ENCODE peak calls at places on chromosomes 6 and 20, in seven cellular contexts. U is H9, M is mesenchymal stem cell, T is trophoblast cell, R is neuronal stem cell, Z is H1, I is mesendoderm. O is an unnamed sample.

GRCh38 chr6:12577124-12577845 is 139.3 kb upstream of the PHACTR1 start:
- DNase-seq in I (peak; percentile 66), M (peak; percentile 33), Z (no peak), U (no peak), T (peak; percentile 97), R (no peak), O (peak; percentile 64)

GRCh38 chr6:17865243-17865642 is 122.2 kb downstream of the KIF13A start:
- DNase-seq in Z (no peak), U (no peak), T (peak; percentile 60), I (no peak), M (no peak), R (no peak), O (peak; percentile 39)

GRCh38 chr6:136468711-136469110 is 81.5 kb downstream of the MAP7 start:
- DNase-seq in R (no peak), U (no peak), M (no peak), I (no peak), Z (no peak), T (no peak), O (no peak)

GRCh38 chr6:131210469-131210868 is 75.2 kb downstream of the AKAP7 start:
- DNase-seq in U (no peak), R (no peak), M (no peak), Z (no peak), T (no peak), I (no peak), O (no peak)

GRCh38 chr20:46406986-46407670 is 713 bp upstream of the ELMO2 start:
- DNase-seq in M (no peak), T (peak; percentile 7), U (no peak), I (no peak), Z (no peak), R (no peak), O (peak; percentile 15)

GRCh38 chr6:46472243-46472642 is 19.0 kb downstream of the RCAN2 start:
- DNase-seq in U (no peak), I (no peak), R (no peak), M (no peak), T (no peak), Z (no peak), O (no peak)

GRCh38 chr6:3230275-3231212 is 3.1 kb upstream of the TUBB2B start:
- DNase-seq in M (peak; percentile 62), I (peak; percentile 84), T (no peak), U (peak; percentile 71), R (peak; percentile 74), Z (peak; percentile 71), O (peak; percentile 34)

GRCh38 chr6:132813173-132813856 is 1.1 kb upstream of the RPS12 start:
- DNase-seq in I (peak; percentile 63), M (peak; percentile 71), U (peak; percentile 46), R (no peak), T (peak; percentile 42), Z (peak; percentile 48), O (no peak)

GRCh38 chr6:20404641-20405032 is 3.0 kb downstream of the E2F3 start:
- DNase-seq in T (peak; percentile 43), Z (no peak), M (peak; percentile 88), R (peak; percentile 12), U (peak; percentile 63), I (peak; percentile 92), O (peak; percentile 81)

GRCh38 chr6:112173401-112173800 is 81.0 kb downstream of the LAMA4 start:
- DNase-seq in M (no peak), U (no peak), Z (no peak), T (no peak), R (no peak), I (no peak), O (peak; percentile 43)

GRCh38 chr6:148497256-148497655 is 154.6 kb downstream of the SASH1 start:
- DNase-seq in Z (no peak), I (no peak), T (peak; percentile 17), R (no peak), U (no peak), M (peak; percentile 60), O (peak; percentile 75)

GRCh38 chr20:37518606-37519507 is 2.2 kb upstream of the NNAT start:
- DNase-seq in I (no peak), U (no peak), T (no peak), R (no peak), M (no peak), Z (no peak), O (no peak)

GRCh38 chr6:44475779-44476434 is 88.4 kb downstream of the CDC5L start:
- DNase-seq in I (peak; percentile 89), Z (peak; percentile 94), U (peak; percentile 93), R (peak; percentile 74), T (peak; percentile 74), M (peak; percentile 66), O (peak; percentile 65)

GRCh38 chr20:45828589-45828988 is 1.5 kb upstream of the TNNC2 start:
- DNase-seq in R (no peak), T (no peak), I (no peak), M (no peak), U (no peak), Z (no peak), O (no peak)

DNA sequence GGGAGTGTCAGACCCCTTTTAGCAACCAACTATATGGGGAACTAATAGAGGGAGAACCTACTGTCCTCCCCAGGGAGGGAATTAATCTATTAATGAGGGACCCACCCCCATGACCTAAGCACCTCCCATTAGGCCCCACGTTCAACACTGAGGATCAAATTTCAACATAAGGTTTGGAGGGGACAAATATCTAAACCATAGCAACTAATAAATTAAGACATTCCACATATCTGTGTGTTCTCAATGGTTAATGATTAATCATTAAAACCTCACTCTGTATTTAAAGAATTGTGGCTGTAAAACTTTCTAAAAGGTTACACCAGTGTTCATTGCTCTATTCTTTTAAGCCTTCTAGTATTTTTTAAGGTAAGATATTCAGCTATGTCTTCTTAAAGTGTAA is 500.4 kb upstream of the SULF2 start:
- DNase-seq in R (no peak), T (no peak), M (no peak), Z (no peak), U (no peak), I (no peak), O (no peak)
- H2AK5ac ChIP-seq in R (no peak overlapping the region), T (no peak overlapping the region), M (peak overlapping the region; percentile 92), Z (no peak overlapping the region), U (no peak overlapping the region), I (no peak overlapping the region), O (no peak overlapping the region)

GRCh38 chr6:43335469-43335868 is 26.8 kb upstream of the CRIP3 start:
- DNase-seq in Z (no peak), M (no peak), U (no peak), I (no peak), R (no peak), T (no peak), O (no peak)
- H3K27ac ChIP-seq in Z (no peak overlapping the region), M (no peak overlapping the region), U (no peak overlapping the region), I (no peak overlapping the region), R (no peak overlapping the region), T (no peak overlapping the region), O (no peak overlapping the region)

DNA sequence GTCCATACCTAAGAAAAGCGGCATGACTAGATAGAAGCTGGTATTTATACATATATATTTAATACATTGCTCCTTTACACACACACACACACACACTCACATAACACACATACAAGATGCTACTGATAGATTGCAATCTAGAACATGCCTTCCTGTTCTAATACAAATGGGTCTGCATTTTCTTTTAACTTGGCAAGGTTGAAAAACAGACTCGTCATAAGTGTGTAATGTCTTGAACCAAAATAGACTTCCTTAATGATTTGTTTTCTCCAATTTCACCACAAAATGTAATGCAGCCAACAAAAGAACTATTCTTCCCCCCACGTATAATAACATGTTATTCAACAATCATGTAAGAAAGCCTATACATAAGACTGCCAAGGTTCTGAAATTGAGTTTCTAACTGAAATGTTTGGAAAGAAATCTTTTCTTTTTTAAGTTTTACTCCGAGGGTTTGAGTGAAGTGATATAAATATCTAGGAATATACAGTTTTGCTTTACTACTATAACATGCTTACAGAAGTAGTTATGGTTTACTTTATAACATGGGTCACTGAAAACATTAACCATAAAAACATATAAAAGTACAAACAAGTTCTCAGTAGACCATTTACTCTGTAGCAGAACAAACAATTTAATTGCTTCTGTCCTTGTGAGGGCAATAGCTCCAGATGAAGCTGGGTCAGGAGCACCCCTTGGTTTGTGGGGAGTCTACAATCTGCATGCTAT is 207.5 kb downstream of the FOXC1 start:
- DNase-seq in R (no peak), T (no peak), I (no peak), Z (no peak), M (no peak), U (no peak), O (peak; percentile 70)
- H2AK5ac ChIP-seq in R (no peak overlapping the region), T (no peak overlapping the region), I (no peak overlapping the region), Z (no peak overlapping the region), M (no peak overlapping the region), U (no peak overlapping the region), O (peak overlapping the region; percentile 58)

GRCh38 chr6:4341078-4341797 is 205.9 kb upstream of the ECI2 start:
- DNase-seq in U (no peak), R (no peak), Z (no peak), I (no peak), M (no peak), T (no peak), O (no peak)
- H3K27ac ChIP-seq in U (no peak overlapping the region), R (no peak overlapping the region), Z (no peak overlapping the region), I (no peak overlapping the region), M (no peak overlapping the region), T (no peak overlapping the region), O (no peak overlapping the region)

GRCh38 chr6:56963043-56963442 is 8.1 kb downstream of the BEND6 start:
- DNase-seq in R (no peak), Z (no peak), M (no peak), U (no peak), I (peak; percentile 33), T (no peak), O (no peak)
- H2AK5ac ChIP-seq in R (no peak overlapping the region), Z (no peak overlapping the region), M (no peak overlapping the region), U (no peak overlapping the region), I (no peak overlapping the region), T (no peak overlapping the region), O (no peak overlapping the region)

O was measured in IMR-90.